ENCODE peak calls at places on chromosomes 6 and 20, in eight cellular contexts. N, W, E, S, I, L, D and M are unnamed samples.

GRCh38 chr6:15280023-15280422 is 34.2 kb downstream of the JARID2 start:
- DNase-seq in W (no peak), L (no peak), I (no peak), N (no peak), S (no peak), D (no peak), E (peak), M (no peak)

GRCh38 chr6:137641474-137642077 is 147.4 kb upstream of the OLIG3 start:
- DNase-seq in I (peak), L (peak), N (peak), E (peak), W (no peak), S (peak), D (peak), M (peak)

GRCh38 chr6:149190228-149190831 is 127.2 kb upstream of the TAB2 start:
- DNase-seq in E (peak), I (peak), N (no peak), S (peak), W (no peak), D (no peak), L (peak), M (peak)

GRCh38 chr6:451847-452246 is 60.3 kb downstream of the IRF4 start:
- DNase-seq in N (no peak), W (no peak), E (no peak), D (no peak), S (no peak), L (no peak), I (no peak), M (no peak)

GRCh38 chr6:63882208-63882607 is 246.6 kb downstream of the PHF3 start:
- DNase-seq in L (no peak), S (no peak), D (no peak), I (no peak), W (no peak), N (no peak), E (no peak), M (no peak)

GRCh38 chr6:163209005-163209404 is 205.5 kb upstream of the QKI start:
- DNase-seq in D (no peak), W (no peak), L (no peak), E (no peak), S (no peak), N (peak), I (no peak), M (no peak)

GRCh38 chr20:63686492-63687321 is 9.7 kb upstream of the TNFRSF6B start:
- DNase-seq in L (no peak), I (peak), E (peak), D (no peak), N (peak), S (peak), W (peak), M (no peak)

GRCh38 chr20:63058696-63059335 is 52.1 kb upstream of the BHLHE23 start:
- DNase-seq in W (no peak), S (no peak), I (no peak), D (peak), N (no peak), L (peak), E (no peak), M (no peak)

GRCh38 chr6:138986578-138986977 is 1.5 kb downstream of the REPS1 start:
- DNase-seq in D (no peak), L (no peak), W (no peak), S (no peak), I (no peak), N (no peak), E (peak), M (no peak)

GRCh38 chr20:48931527-48932374 is 10.2 kb downstream of the ARFGEF2 start:
- DNase-seq in E (no peak), I (no peak), D (no peak), S (no peak), W (no peak), L (no peak), N (no peak), M (no peak)

GRCh38 chr6:108544586-108544985 is 16.1 kb upstream of the FOXO3 start:
- DNase-seq in D (no peak), N (no peak), E (peak), L (no peak), S (no peak), I (no peak), W (no peak), M (no peak)

GRCh38 chr20:24892522-24892921 is 56.5 kb upstream of the CST7 start:
- DNase-seq in D (no peak), W (no peak), N (no peak), L (no peak), I (no peak), S (no peak), E (no peak), M (no peak)

GRCh38 chr6:142174681-142175080 is 27.6 kb downstream of the VTA1 start:
- DNase-seq in L (no peak), I (no peak), E (no peak), D (no peak), N (no peak), W (no peak), S (no peak), M (no peak)

GRCh38 chr6:149852180-149852579 is 12.0 kb downstream of the LRP11 start:
- DNase-seq in N (no peak), L (peak), W (no peak), S (no peak), E (peak), I (no peak), D (no peak), M (peak)

GRCh38 chr6:76451926-76452709 is 379.7 kb upstream of the IMPG1 start:
- DNase-seq in W (no peak), L (no peak), D (no peak), S (no peak), I (no peak), N (no peak), E (no peak), M (no peak)

GRCh38 chr6:18600236-18600635 is 213.1 kb downstream of the RNF144B start:
- DNase-seq in W (no peak), L (no peak), S (no peak), E (no peak), D (no peak), N (no peak), I (no peak), M (no peak)

GRCh38 chr6:167835260-167835659 is 8.5 kb downstream of the AFDN start:
- DNase-seq in L (no peak), E (no peak), S (no peak), N (no peak), W (no peak), I (no peak), D (no peak), M (no peak)

GRCh38 chr20:63473555-63474449 is 1.3 kb upstream of the KCNQ2 start:
- DNase-seq in S (no peak), L (no peak), I (no peak), N (no peak), W (no peak), D (no peak), E (no peak), M (no peak)

GRCh38 chr6:154509421-154510143 is 903 bp downstream of the CNKSR3 start:
- DNase-seq in E (peak), D (peak), W (no peak), S (peak), N (no peak), L (no peak), I (peak), M (no peak)

GRCh38 chr6:28407401-28407800 is 7.9 kb upstream of the ZSCAN12 start:
- DNase-seq in L (no peak), D (no peak), W (no peak), N (no peak), I (no peak), E (no peak), S (no peak), M (no peak)

GRCh38 chr6:166707045-166707444 is 80.0 kb upstream of the RPS6KA2 start:
- DNase-seq in N (no peak), S (peak), D (peak), L (no peak), W (no peak), I (peak), E (peak), M (peak)

GRCh38 chr20:20743511-20744169 is 31.2 kb upstream of the RALGAPA2 start:
- DNase-seq in N (peak), L (peak), I (peak), S (peak), E (peak), W (no peak), D (no peak), M (no peak)

GRCh38 chr6:35177139-35177538 is 36.0 kb upstream of the TCP11 start:
- DNase-seq in S (no peak), L (peak), W (no peak), E (no peak), D (no peak), N (no peak), I (no peak), M (no peak)

GRCh38 chr6:11480541-11480940 is 57.0 kb upstream of the TMEM170B start:
- DNase-seq in I (no peak), S (no peak), N (no peak), E (no peak), D (no peak), W (no peak), L (no peak), M (no peak)

GRCh38 chr6:83868639-83869038 is 9.2 kb downstream of the CYB5R4 start:
- DNase-seq in S (no peak), D (no peak), E (peak), L (no peak), I (no peak), W (no peak), N (no peak), M (no peak)

GRCh38 chr20:63475209-63475608 is 2.8 kb upstream of the KCNQ2 start:
- DNase-seq in S (no peak), I (no peak), E (peak), W (no peak), L (no peak), N (no peak), D (no peak), M (peak)

GRCh38 chr6:105424177-105424783 is 21.4 kb upstream of the PREP start:
- DNase-seq in W (no peak), L (peak), N (peak), D (peak), S (peak), I (peak), E (peak), M (peak)

GRCh38 chr20:3222635-3223600 is 13.6 kb downstream of the ITPA start:
- DNase-seq in D (peak), I (no peak), S (no peak), E (no peak), W (no peak), N (peak), L (peak), M (peak)

GRCh38 chr6:12957321-12958051 is 240.9 kb downstream of the PHACTR1 start:
- DNase-seq in L (peak), E (peak), W (peak), S (peak), I (peak), N (peak), D (peak), M (peak)

GRCh38 chr6:7528565-7528964 is 12.9 kb upstream of the DSP start:
- DNase-seq in D (no peak), S (no peak), N (no peak), W (no peak), L (no peak), I (no peak), E (peak), M (no peak)

GRCh38 chr6:13413906-13414555 is 73.4 kb downstream of the GFOD1 start:
- DNase-seq in N (no peak), D (no peak), E (peak), L (no peak), W (peak), S (peak), I (no peak), M (no peak)

GRCh38 chr6:141361559-141361958 is 771.2 kb upstream of the GJE1 start:
- DNase-seq in S (no peak), W (no peak), I (no peak), N (no peak), E (no peak), D (no peak), L (no peak), M (no peak)

GRCh38 chr6:15299430-15300131 is 53.7 kb downstream of the JARID2 start:
- DNase-seq in E (peak), I (peak), S (peak), D (no peak), W (no peak), L (peak), N (peak), M (peak)

GRCh38 chr20:44517454-44517853 is 4.4 kb downstream of the SERINC3 start:
- DNase-seq in S (no peak), L (no peak), E (peak), W (no peak), D (no peak), I (no peak), N (no peak), M (no peak)

GRCh38 chr20:44526129-44526528 is 4.3 kb upstream of the SERINC3 start:
- DNase-seq in L (no peak), I (no peak), N (no peak), E (peak), S (no peak), W (no peak), D (no peak), M (no peak)

GRCh38 chr20:44522841-44523240 is 971 bp upstream of the SERINC3 start:
- DNase-seq in I (no peak), E (no peak), D (no peak), W (no peak), N (no peak), S (no peak), L (no peak), M (no peak)

GRCh38 chr20:44523746-44524145 is 1.9 kb upstream of the SERINC3 start:
- DNase-seq in W (no peak), E (no peak), L (no peak), N (no peak), I (no peak), S (no peak), D (no peak), M (no peak)

GRCh38 chr20:44521484-44522481 is at the start of gene SERINC3:
- DNase-seq in L (peak), I (peak), S (peak), E (peak), W (peak), D (peak), N (peak), M (peak)
- TF ChIP-seq CTCF in L (no peak), I (no peak), S (peak), E (peak), W (peak), D (no peak), N (no peak), M (no peak)

DNA sequence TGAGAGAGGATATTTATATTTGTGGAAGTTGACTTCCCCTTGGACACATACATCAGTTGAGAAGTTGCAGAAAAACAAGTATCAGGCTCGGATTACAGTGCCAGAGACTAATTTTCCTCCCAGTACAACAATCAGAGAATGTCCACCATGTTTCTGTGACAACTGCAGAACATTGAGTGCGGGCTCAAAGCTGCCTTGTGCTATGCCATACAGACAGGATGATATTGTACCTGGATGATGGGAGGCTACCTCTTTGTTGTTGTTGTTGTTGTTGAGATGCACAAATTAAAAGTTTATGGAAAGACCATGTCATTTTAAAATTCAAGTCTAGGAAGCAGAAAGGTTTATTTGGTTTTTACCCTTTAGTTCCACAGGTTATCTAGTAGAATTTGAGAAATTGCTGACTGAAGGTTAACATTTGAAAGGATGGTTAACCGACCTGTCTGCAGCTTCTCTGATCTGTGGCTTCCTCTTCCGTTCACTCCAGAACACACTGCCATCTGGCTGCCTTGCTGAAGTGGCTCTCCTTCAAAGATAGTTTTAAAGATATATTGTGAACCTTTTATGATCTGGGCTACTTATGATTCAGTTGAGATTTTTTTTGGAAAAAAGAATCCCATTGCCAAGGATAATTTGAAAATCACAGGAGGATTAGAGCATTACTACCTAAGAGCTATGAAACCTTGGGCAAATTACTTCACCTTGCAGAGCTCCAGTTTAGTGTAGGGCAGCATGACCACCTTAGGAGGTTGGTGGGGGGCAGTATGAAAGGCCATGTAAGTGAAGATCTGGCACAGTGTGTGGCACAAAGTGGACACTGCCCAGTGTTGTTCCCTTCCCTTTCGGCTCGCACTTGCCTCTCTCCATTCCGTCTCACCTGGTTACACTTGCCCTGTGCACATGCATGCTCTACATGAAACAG is 15.9 kb downstream of the TMEM200A start:
- DNase-seq in D (no peak), L (no peak), S (no peak), W (no peak), I (no peak), N (no peak), E (no peak), M (peak)
- TF ChIP-seq CTCF in D (no peak), L (no peak), S (no peak), W (no peak), I (no peak), N (no peak), E (peak), M (peak)

DNA sequence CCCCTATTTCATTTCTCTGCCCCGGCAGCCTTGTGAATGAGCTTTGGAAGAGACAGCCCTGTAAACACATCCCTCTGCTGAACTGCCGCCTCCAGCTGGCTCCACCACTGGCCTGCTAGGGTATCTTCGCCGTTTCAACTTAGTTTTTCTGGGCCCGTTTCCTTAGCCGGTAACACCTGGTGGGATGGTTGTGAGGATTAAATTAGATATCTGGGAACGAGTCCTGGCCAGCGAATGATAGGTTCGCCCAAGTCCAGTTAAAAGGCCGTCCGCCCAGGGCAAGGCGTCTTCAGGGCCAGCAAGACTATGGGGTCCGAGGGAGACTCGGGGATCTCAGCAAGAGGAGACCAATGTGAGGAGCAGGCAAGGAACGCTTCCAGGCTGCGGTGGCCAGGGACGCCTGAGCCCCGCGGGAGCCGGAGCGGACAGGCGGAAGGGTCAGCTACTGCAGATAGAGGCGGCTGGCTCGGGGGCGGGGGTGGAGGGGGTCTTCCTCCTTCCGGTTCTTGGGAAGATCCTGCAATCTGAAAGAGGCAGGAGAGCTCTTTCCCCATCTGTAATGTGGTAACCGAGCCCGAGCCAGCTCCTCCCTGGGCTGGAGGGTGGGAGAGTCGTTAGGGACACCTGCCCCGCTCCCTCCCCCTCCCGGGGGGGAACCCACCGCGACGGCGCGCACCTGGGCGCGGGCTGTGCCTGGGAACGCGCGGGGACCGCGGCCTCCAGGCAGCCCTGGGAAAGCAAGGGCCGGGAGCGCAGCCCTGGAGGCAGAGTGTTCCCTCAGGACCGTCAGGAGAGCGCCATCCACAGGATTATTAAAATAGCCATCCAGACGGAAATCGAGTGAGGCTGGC is 4.5 kb upstream of the PTCRA start:
- DNase-seq in E (no peak), N (no peak), I (no peak), L (no peak), D (peak), W (no peak), S (no peak), M (no peak)
- TF ChIP-seq CTCF in E (no peak), N (no peak), I (no peak), L (no peak), D (no peak), W (no peak), S (no peak), M (no peak)

GRCh38 chr6:132392292-132392691 is 9.0 kb downstream of the MOXD1 start:
- DNase-seq in N (no peak), W (no peak), L (no peak), S (no peak), D (no peak), E (no peak), I (no peak), M (no peak)

GRCh38 chr6:132395015-132395597 is 6.2 kb downstream of the MOXD1 start:
- DNase-seq in S (no peak), I (no peak), L (no peak), W (no peak), N (no peak), D (no peak), E (no peak), M (no peak)

GRCh38 chr6:132390451-132390850 is 10.8 kb downstream of the MOXD1 start:
- DNase-seq in W (no peak), D (no peak), N (no peak), S (no peak), E (no peak), L (no peak), I (no peak), M (no peak)

GRCh38 chr6:132391391-132392291 is 9.6 kb downstream of the MOXD1 start:
- DNase-seq in W (no peak), L (no peak), I (no peak), S (no peak), E (peak), D (no peak), N (peak), M (no peak)

GRCh38 chr6:132392792-132393191 is 8.5 kb downstream of the MOXD1 start:
- DNase-seq in W (no peak), S (no peak), E (peak), L (no peak), D (no peak), N (no peak), I (no peak), M (peak)
- TF ChIP-seq CTCF in W (no peak), S (no peak), E (peak), L (peak), D (no peak), N (no peak), I (no peak), M (peak)